ENCODE peak calls at places on chromosome 16, in eight cellular contexts. M, E, J, F, R, S, L and U are unnamed samples.

GRCh38 chr16:47777191-47777590 is 316.1 kb downstream of the PHKB start:
- DNase-seq in F (no peak), J (no peak), M (no peak), S (peak), E (no peak), R (no peak), L (no peak), U (no peak)

GRCh38 chr16:78996806-78997205 is 603.7 kb downstream of the MAF start:
- DNase-seq in J (no peak), F (no peak), R (no peak), L (no peak), M (no peak), E (no peak), S (no peak), U (no peak)

GRCh38 chr16:28157768-28158535 is 53.8 kb downstream of the XPO6 start:
- DNase-seq in J (no peak), F (no peak), E (no peak), L (no peak), S (no peak), R (no peak), M (no peak), U (no peak)

GRCh38 chr16:3610698-3611144 is 685 bp downstream of the SLX4 start:
- DNase-seq in M (no peak), E (no peak), F (peak), S (peak), L (no peak), J (no peak), R (no peak), U (no peak)

GRCh38 chr16:14110728-14111251 is 39.7 kb downstream of the MRTFB start:
- DNase-seq in S (no peak), R (no peak), M (no peak), J (no peak), L (no peak), E (no peak), F (no peak), U (no peak)

GRCh38 chr16:57801856-57802634 is at the start of gene KIFC3:
- DNase-seq in E (peak), S (peak), L (no peak), F (peak), R (peak), M (no peak), J (peak), U (no peak)

GRCh38 chr16:9047689-9048301 is 43.6 kb upstream of the HAPSTR1 start:
- DNase-seq in E (peak), M (peak), J (no peak), L (no peak), S (peak), F (peak), R (no peak), U (peak)

GRCh38 chr16:84277244-84277823 is 17.3 kb upstream of the WFDC1 start:
- DNase-seq in J (peak), M (peak), F (peak), L (peak), E (peak), R (peak), S (peak), U (peak)

GRCh38 chr16:50371936-50372595 is 3.3 kb upstream of the BRD7 start:
- DNase-seq in M (no peak), L (no peak), F (no peak), E (no peak), S (no peak), R (no peak), J (peak), U (no peak)

GRCh38 chr16:74264806-74265205 is 31.8 kb upstream of the PSMD7 start:
- DNase-seq in E (no peak), F (no peak), M (no peak), R (no peak), L (no peak), J (no peak), S (no peak), U (no peak)

GRCh38 chr16:4455951-4456350 is 18.5 kb downstream of the NMRAL1 start:
- DNase-seq in L (no peak), S (no peak), F (no peak), J (no peak), M (no peak), E (no peak), R (no peak), U (no peak)

GRCh38 chr16:28823719-28824547 is 1.1 kb downstream of the ATXN2L start:
- DNase-seq in E (peak), L (peak), F (peak), J (peak), M (peak), R (peak), S (peak), U (peak)

GRCh38 chr16:54318941-54319340 is 32.4 kb upstream of the IRX3 start:
- DNase-seq in R (no peak), J (no peak), F (no peak), L (no peak), E (no peak), M (no peak), S (no peak), U (no peak)

GRCh38 chr16:10992797-10993196 is 48.4 kb downstream of the CLEC16A start:
- DNase-seq in R (no peak), E (no peak), F (no peak), L (no peak), M (peak), S (peak), J (no peak), U (no peak)

GRCh38 chr16:87963400-87963799 is 12.2 kb downstream of the BANP start:
- DNase-seq in M (no peak), R (no peak), S (peak), J (no peak), F (no peak), E (no peak), L (no peak), U (no peak)

GRCh38 chr16:12426122-12426521 is 377.6 kb downstream of the CPPED1 start:
- DNase-seq in L (no peak), M (no peak), E (no peak), F (no peak), J (no peak), S (no peak), R (no peak), U (no peak)

GRCh38 chr16:30060354-30061194 is 5.0 kb upstream of the ALDOA start:
- DNase-seq in R (no peak), M (no peak), J (peak), F (no peak), S (no peak), L (no peak), E (no peak), U (no peak)

GRCh38 chr16:84266451-84266850 is 26.6 kb upstream of the KCNG4 start:
- DNase-seq in R (no peak), S (peak), M (peak), J (peak), E (peak), L (no peak), F (peak), U (no peak)

GRCh38 chr16:29816694-29817441 is 916 bp downstream of the PAGR1 start:
- DNase-seq in J (peak), F (peak), E (peak), R (peak), S (peak), M (no peak), L (no peak), U (no peak)

GRCh38 chr16:50697881-50698767 is 4.7 kb downstream of the NOD2 start:
- DNase-seq in J (no peak), L (peak), S (peak), F (peak), M (no peak), R (no peak), E (no peak), U (peak)

GRCh38 chr16:50593410-50594139 is 45.4 kb downstream of the NKD1 start:
- DNase-seq in E (peak), R (no peak), F (no peak), J (peak), L (no peak), M (no peak), S (no peak), U (no peak)

GRCh38 chr16:10966129-10966528 is 21.8 kb downstream of the CLEC16A start:
- DNase-seq in E (no peak), S (no peak), L (no peak), R (no peak), F (no peak), M (no peak), J (no peak), U (no peak)

GRCh38 chr16:797120-797420 is 3.5 kb downstream of the GNG13 start:
- DNase-seq in R (no peak), E (no peak), M (no peak), S (no peak), F (no peak), J (no peak), L (no peak), U (no peak)

GRCh38 chr16:19696312-19696711 is 21.7 kb downstream of the KNOP1 start:
- DNase-seq in F (no peak), J (no peak), L (no peak), S (peak), E (no peak), M (no peak), R (no peak), U (no peak)

GRCh38 chr16:80694950-80695471 is 109.4 kb downstream of the CDYL2 start:
- DNase-seq in L (no peak), R (no peak), S (no peak), M (no peak), E (no peak), J (no peak), F (no peak), U (peak)

DNA sequence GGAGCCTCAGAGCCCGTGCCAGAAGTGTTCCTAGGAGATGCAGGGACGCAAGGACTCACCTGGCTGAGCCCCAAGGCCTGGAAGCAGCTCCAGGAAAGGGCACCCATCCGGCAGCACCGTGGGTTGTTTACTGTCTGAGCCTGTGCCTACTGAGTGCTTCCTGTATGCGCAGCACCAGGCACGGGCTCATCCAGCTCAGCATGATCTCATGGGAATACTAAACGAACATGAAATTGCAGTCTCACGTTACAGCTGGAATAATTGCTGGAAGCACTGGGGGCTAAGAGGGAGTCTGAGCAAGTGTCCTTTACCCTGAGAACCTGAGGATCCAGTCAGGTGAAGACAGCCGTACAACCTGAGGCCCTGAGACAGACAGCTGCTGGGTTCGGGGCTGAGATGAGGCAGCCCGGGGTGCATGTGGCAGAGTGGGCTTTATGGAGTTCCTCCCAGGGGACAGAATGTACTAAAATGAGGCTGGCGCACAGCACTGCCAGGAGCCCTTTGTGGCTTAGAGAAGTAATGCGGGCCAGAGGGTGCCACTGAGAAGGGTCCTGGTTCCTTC is 5.4 kb downstream of the CTRL start:
- DNase-seq in E (no peak), L (no peak), F (no peak), M (no peak), S (peak), R (no peak), J (no peak), U (no peak)
- TF ChIP-seq CTCF in E (no peak), L (no peak), F (no peak), M (no peak), S (no peak), R (no peak), J (no peak), U (no peak)

GRCh38 chr16:6081320-6081976 is 983.9 kb upstream of the EEF2KMT start:
- DNase-seq in S (peak), M (no peak), F (no peak), J (peak), L (no peak), R (no peak), E (peak), U (no peak)
- TF ChIP-seq CTCF in S (peak), M (no peak), F (no peak), J (peak), L (peak), R (peak), E (peak), U (peak)

GRCh38 chr16:67112591-67113399 is 3.1 kb downstream of the PHAF1 start:
- DNase-seq in L (no peak), F (no peak), J (no peak), S (peak), E (no peak), M (no peak), R (no peak), U (no peak)
- TF ChIP-seq CTCF in L (no peak), F (no peak), J (no peak), S (peak), E (no peak), M (no peak), R (no peak), U (no peak)

DNA sequence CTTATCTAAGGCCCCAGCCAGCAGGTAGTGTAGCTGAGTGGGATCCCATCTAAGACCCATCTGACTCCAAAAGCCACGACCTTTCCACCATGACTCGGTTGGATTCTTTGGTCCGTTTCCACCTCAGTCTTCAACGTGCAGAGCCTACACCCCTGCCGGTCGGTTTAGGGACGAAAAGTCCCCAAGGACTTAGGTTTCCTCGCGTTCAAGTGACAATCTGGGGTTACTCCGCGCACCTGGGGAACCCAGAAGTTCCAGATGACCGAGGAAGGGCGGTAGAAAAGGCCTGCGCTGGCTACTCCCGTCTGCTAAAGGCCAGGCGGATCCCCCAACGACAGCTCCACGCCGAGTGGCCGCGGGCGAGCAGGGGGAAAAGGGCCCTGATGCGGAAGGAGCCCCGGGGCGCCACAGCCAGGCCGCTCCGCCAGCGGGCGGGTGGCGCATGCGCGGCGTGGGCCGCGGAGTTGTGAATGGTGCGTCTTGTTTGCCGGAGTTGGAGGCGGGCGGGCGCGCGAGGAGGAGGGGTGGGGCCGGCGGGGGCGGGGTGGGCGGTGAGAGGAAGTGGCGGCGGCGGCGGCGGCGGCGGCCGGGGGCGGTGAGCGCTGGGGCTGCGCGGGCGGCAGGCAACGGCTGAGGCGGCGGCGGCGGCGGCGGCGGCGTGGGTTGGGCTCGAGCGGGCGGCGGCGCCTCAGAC is at the start of gene CBFB:
- DNase-seq in J (peak), R (peak), L (peak), E (peak), S (peak), F (peak), M (peak), U (peak)
- TF ChIP-seq CTCF in J (no peak), R (no peak), L (peak), E (no peak), S (no peak), F (no peak), M (no peak), U (peak)

GRCh38 chr16:2008009-2008526 is 1.6 kb downstream of the ZNF598 start:
- DNase-seq in E (no peak), S (peak), M (no peak), J (no peak), F (no peak), L (no peak), R (peak), U (no peak)
- TF ChIP-seq CTCF in E (no peak), S (no peak), M (no peak), J (no peak), F (no peak), L (no peak), R (no peak), U (no peak)